ENCODE peak calls at places on chromosomes 13 and 19, in five cellular contexts. One of them, this sample, is unnamed.

GRCh38 chr13:34721631-34722144 is 220.4 kb upstream of the NBEA start:
- DNase-seq in stomach: no peak
- DNase-seq in small intestine: no peak
- DNase-seq in tibial nerve: no peak
- DNase-seq in PC-3: peak; percentile 49
- DNase-seq in this sample: no peak

GRCh38 chr19:39408392-39409206 is 2.0 kb downstream of the ZFP36 start:
- DNase-seq in stomach: no peak
- DNase-seq in small intestine: peak; percentile 66
- DNase-seq in tibial nerve: no peak
- DNase-seq in PC-3: peak; percentile 58
- DNase-seq in this sample: no peak

GRCh38 chr19:46431824-46432223 is 3.1 kb upstream of the PNMA8C start:
- DNase-seq in stomach: no peak
- DNase-seq in small intestine: no peak
- DNase-seq in tibial nerve: no peak
- DNase-seq in PC-3: no peak
- DNase-seq in this sample: no peak

GRCh38 chr19:55447421-55448174 is 4.5 kb upstream of the SHISA7 start:
- DNase-seq in stomach: no peak
- DNase-seq in small intestine: no peak
- DNase-seq in tibial nerve: no peak
- DNase-seq in PC-3: peak; percentile 57
- DNase-seq in this sample: no peak

GRCh38 chr19:9721861-9722260 is 46.7 kb downstream of the ZNF846 start:
- DNase-seq in stomach: no peak
- DNase-seq in small intestine: no peak
- DNase-seq in tibial nerve: no peak
- DNase-seq in PC-3: no peak
- DNase-seq in this sample: no peak

GRCh38 chr13:98143157-98143553 is 261 bp downstream of the FARP1 start:
- DNase-seq in stomach: no peak
- DNase-seq in small intestine: no peak
- DNase-seq in tibial nerve: no peak
- DNase-seq in PC-3: no peak
- DNase-seq in this sample: peak; percentile 87

GRCh38 chr19:39759457-39760184 is 19.0 kb upstream of the LEUTX start:
- DNase-seq in stomach: no peak
- DNase-seq in small intestine: no peak
- DNase-seq in tibial nerve: no peak
- DNase-seq in PC-3: no peak
- DNase-seq in this sample: no peak

GRCh38 chr19:54875506-54875905 is 1.5 kb downstream of the FCAR start:
- DNase-seq in stomach: no peak
- DNase-seq in small intestine: no peak
- DNase-seq in tibial nerve: no peak
- DNase-seq in PC-3: no peak
- DNase-seq in this sample: no peak

GRCh38 chr19:29211562-29212416 is 1.2 kb downstream of the UQCRFS1 start:
- DNase-seq in stomach: no peak
- DNase-seq in small intestine: peak; percentile 29
- DNase-seq in tibial nerve: no peak
- DNase-seq in PC-3: peak; percentile 4
- DNase-seq in this sample: no peak

GRCh38 chr19:44661904-44662303 is 9.4 kb upstream of the CEACAM19 start:
- DNase-seq in stomach: no peak
- DNase-seq in small intestine: no peak
- DNase-seq in tibial nerve: no peak
- DNase-seq in PC-3: no peak
- DNase-seq in this sample: no peak

GRCh38 chr19:37594982-37595382 is 306 bp downstream of the ZNF540 start:
- DNase-seq in stomach: peak; percentile 62
- DNase-seq in small intestine: peak; percentile 72
- DNase-seq in tibial nerve: peak; percentile 47
- DNase-seq in PC-3: no peak
- DNase-seq in this sample: peak; percentile 89

GRCh38 chr13:38730332-38730731 is 43.5 kb downstream of the FREM2 start:
- DNase-seq in stomach: no peak
- DNase-seq in small intestine: no peak
- DNase-seq in tibial nerve: no peak
- DNase-seq in PC-3: no peak
- DNase-seq in this sample: no peak

GRCh38 chr13:23825179-23825578 is 64.0 kb downstream of the MIPEP start:
- DNase-seq in stomach: no peak
- DNase-seq in small intestine: no peak
- DNase-seq in tibial nerve: no peak
- DNase-seq in PC-3: no peak
- DNase-seq in this sample: no peak

GRCh38 chr19:1746401-1747284 is 6.7 kb upstream of the ONECUT3 start:
- DNase-seq in stomach: peak; percentile 29
- DNase-seq in small intestine: peak; percentile 9
- DNase-seq in tibial nerve: no peak
- DNase-seq in PC-3: peak; percentile 68
- DNase-seq in this sample: no peak

GRCh38 chr19:35882074-35882832 is 13.9 kb downstream of the APLP1 start:
- DNase-seq in stomach: no peak
- DNase-seq in small intestine: peak; percentile 74
- DNase-seq in tibial nerve: no peak
- DNase-seq in PC-3: peak; percentile 71
- DNase-seq in this sample: no peak

GRCh38 chr19:16516381-16516780 is 20.2 kb downstream of the C19orf44 start:
- DNase-seq in stomach: no peak
- DNase-seq in small intestine: peak; percentile 53
- DNase-seq in tibial nerve: no peak
- DNase-seq in PC-3: no peak
- DNase-seq in this sample: no peak

GRCh38 chr13:94481966-94482365 is 2.5 kb upstream of the DCT start:
- DNase-seq in stomach: no peak
- DNase-seq in small intestine: peak; percentile 3
- DNase-seq in tibial nerve: no peak
- DNase-seq in PC-3: peak; percentile 13
- DNase-seq in this sample: no peak

GRCh38 chr19:41626278-41626677 is 596 bp downstream of the CEACAM4 start:
- DNase-seq in stomach: no peak
- DNase-seq in small intestine: no peak
- DNase-seq in tibial nerve: no peak
- DNase-seq in PC-3: no peak
- DNase-seq in this sample: no peak

GRCh38 chr13:40672310-40673060 is 6.0 kb upstream of the FOXO1 start:
- DNase-seq in stomach: no peak
- DNase-seq in small intestine: peak; percentile 49
- DNase-seq in tibial nerve: no peak
- DNase-seq in PC-3: peak; percentile 88
- DNase-seq in this sample: no peak

GRCh38 chr19:2051771-2052704 is 994 bp upstream of the MKNK2 start:
- DNase-seq in stomach: peak; percentile 77
- DNase-seq in small intestine: peak; percentile 56
- DNase-seq in tibial nerve: no peak
- DNase-seq in PC-3: no peak
- DNase-seq in this sample: no peak

GRCh38 chr19:38551450-38551813 is 66.3 kb downstream of the MAP4K1 start:
- DNase-seq in stomach: no peak
- DNase-seq in small intestine: no peak
- DNase-seq in tibial nerve: no peak
- DNase-seq in PC-3: no peak
- DNase-seq in this sample: no peak

GRCh38 chr19:4575267-4575793 is 15.8 kb upstream of the SEMA6B start:
- DNase-seq in stomach: no peak
- DNase-seq in small intestine: no peak
- DNase-seq in tibial nerve: no peak
- DNase-seq in PC-3: peak; percentile 90
- DNase-seq in this sample: peak; percentile 88

GRCh38 chr13:50468849-50469669 is 374.4 kb downstream of the DLEU7 start:
- DNase-seq in stomach: no peak
- DNase-seq in small intestine: no peak
- DNase-seq in tibial nerve: no peak
- DNase-seq in PC-3: no peak
- DNase-seq in this sample: no peak

GRCh38 chr13:105937451-105937850 is 598.0 kb downstream of the EFNB2 start:
- DNase-seq in stomach: no peak
- DNase-seq in small intestine: no peak
- DNase-seq in tibial nerve: no peak
- DNase-seq in PC-3: peak; percentile 13
- DNase-seq in this sample: no peak

GRCh38 chr13:77800219-77800618 is 102.7 kb downstream of the SLAIN1 start:
- DNase-seq in stomach: no peak
- DNase-seq in small intestine: no peak
- DNase-seq in tibial nerve: no peak
- DNase-seq in PC-3: no peak
- DNase-seq in this sample: no peak

GRCh38 chr13:109964164-109964563 is 177.8 kb upstream of the IRS2 start:
- DNase-seq in stomach: no peak
- DNase-seq in small intestine: no peak
- DNase-seq in tibial nerve: no peak
- DNase-seq in PC-3: no peak
- DNase-seq in this sample: no peak

GRCh38 chr19:43560687-43561086 is 14.6 kb downstream of the XRCC1 start:
- DNase-seq in stomach: no peak
- DNase-seq in small intestine: no peak
- DNase-seq in tibial nerve: no peak
- DNase-seq in PC-3: no peak
- DNase-seq in this sample: no peak

GRCh38 chr19:43563816-43564215 is 11.5 kb downstream of the XRCC1 start:
- DNase-seq in stomach: no peak
- DNase-seq in small intestine: no peak
- DNase-seq in tibial nerve: no peak
- DNase-seq in PC-3: no peak
- DNase-seq in this sample: no peak

GRCh38 chr19:43562211-43562697 is 13.1 kb downstream of the XRCC1 start:
- DNase-seq in stomach: no peak
- DNase-seq in small intestine: no peak
- DNase-seq in tibial nerve: no peak
- DNase-seq in PC-3: no peak
- DNase-seq in this sample: no peak

GRCh38 chr19:43562698-43563241 is 12.6 kb downstream of the XRCC1 start:
- DNase-seq in stomach: peak; percentile 65
- DNase-seq in small intestine: peak; percentile 61
- DNase-seq in tibial nerve: peak; percentile 38
- DNase-seq in PC-3: peak; percentile 71
- DNase-seq in this sample: peak; percentile 95

DNA sequence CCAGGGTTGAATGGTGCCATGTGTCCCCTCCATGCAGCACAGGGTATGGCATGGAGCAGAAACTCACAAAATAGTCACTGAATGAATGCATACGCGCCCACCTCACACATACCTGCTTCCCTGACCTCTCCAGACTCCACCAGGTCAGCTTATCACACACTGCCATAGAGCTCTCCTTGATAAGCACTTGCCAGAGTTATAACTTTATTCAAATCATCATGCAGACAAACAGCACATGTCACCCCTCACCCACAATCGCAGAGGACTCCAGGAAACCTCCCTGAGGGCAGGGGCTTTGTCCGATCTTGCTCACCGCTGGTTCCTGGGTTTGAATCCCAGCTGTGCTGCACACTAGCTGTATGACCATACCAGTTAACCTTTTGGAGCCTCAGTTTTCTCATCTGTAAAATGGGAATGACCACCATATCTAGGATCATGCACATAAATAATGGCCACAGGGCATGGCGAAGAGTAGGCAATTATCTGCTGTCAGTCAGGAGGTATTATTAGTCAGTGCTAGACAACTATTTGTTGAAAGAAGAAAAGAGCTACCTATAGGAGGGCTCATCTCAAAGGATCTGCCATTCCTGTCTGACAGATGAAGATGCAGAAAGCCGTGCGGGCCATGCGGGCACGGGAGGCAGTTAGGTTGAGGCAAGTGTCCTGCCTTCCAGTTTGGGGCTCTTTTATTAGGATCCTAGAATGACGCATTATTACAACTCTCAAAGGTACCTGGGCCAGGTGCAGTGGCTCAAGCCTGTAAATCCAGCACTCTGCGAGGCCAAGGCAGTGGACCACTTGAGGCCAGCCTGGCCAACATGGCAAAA is 14.0 kb downstream of the XRCC1 start:
- DNase-seq in stomach: no peak
- DNase-seq in small intestine: no peak
- DNase-seq in tibial nerve: no peak
- DNase-seq in PC-3: no peak
- DNase-seq in this sample: no peak
- H3K4me1 ChIP-seq in stomach: peaks cover 4% of the 10 kb centered on the region
- H3K4me1 ChIP-seq in small intestine: no peaks in the 10 kb centered on the region
- H3K4me1 ChIP-seq in tibial nerve: no peaks in the 10 kb centered on the region
- H3K4me1 ChIP-seq in PC-3: peaks cover 11% of the 10 kb centered on the region
- H3K4me1 ChIP-seq in this sample: no peaks in the 10 kb centered on the region

DNA sequence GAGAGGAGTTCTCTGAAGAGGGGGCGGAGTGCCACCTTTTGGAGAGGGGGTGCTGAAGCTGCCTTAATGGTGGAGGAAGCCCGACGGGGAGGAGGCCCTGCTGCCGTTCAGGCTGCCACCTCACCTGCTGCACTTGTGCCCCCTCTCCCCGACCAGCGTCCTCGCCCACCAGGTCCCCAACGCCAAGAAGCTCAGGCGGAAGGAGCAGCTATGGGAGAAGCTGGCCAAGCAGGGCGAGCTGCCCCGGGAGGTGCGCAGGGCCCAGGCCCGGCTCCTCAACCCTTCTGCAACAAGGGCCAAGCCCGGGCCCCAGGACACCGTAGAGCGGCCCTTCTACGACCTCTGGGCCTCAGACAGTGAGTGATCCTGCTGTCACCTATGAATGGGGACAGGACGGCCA is 5.4 kb downstream of the NOP53 start:
- DNase-seq in stomach: no peak
- DNase-seq in small intestine: no peak
- DNase-seq in tibial nerve: no peak
- DNase-seq in PC-3: no peak
- DNase-seq in this sample: no peak
- H3K4me1 ChIP-seq in stomach: peaks cover 14% of the 10 kb centered on the region
- H3K4me1 ChIP-seq in small intestine: no peaks in the 10 kb centered on the region
- H3K4me1 ChIP-seq in tibial nerve: no peaks in the 10 kb centered on the region
- H3K4me1 ChIP-seq in PC-3: peaks cover 8% of the 10 kb centered on the region
- H3K4me1 ChIP-seq in this sample: no peaks in the 10 kb centered on the region

GRCh38 chr19:18500820-18501219 is 21.1 kb downstream of the ELL start:
- DNase-seq in stomach: peak; percentile 93
- DNase-seq in small intestine: no peak
- DNase-seq in tibial nerve: no peak
- DNase-seq in PC-3: no peak
- DNase-seq in this sample: peak; percentile 94
- H3K4me1 ChIP-seq in stomach: peaks cover 83% of the 10 kb centered on the region
- H3K4me1 ChIP-seq in small intestine: peaks cover 24% of the 10 kb centered on the region
- H3K4me1 ChIP-seq in tibial nerve: no peaks in the 10 kb centered on the region
- H3K4me1 ChIP-seq in PC-3: peaks cover 28% of the 10 kb centered on the region
- H3K4me1 ChIP-seq in this sample: peaks cover 2% of the 10 kb centered on the region

GRCh38 chr19:5969476-5969875 is 8.5 kb downstream of the RANBP3 start:
- DNase-seq in stomach: no peak
- DNase-seq in small intestine: no peak
- DNase-seq in tibial nerve: no peak
- DNase-seq in PC-3: no peak
- DNase-seq in this sample: no peak

GRCh38 chr19:5973867-5974635 is 3.9 kb downstream of the RANBP3 start:
- DNase-seq in stomach: no peak
- DNase-seq in small intestine: no peak
- DNase-seq in tibial nerve: no peak
- DNase-seq in PC-3: no peak
- DNase-seq in this sample: no peak

GRCh38 chr19:5973376-5973775 is 4.6 kb downstream of the RANBP3 start:
- DNase-seq in stomach: no peak
- DNase-seq in small intestine: no peak
- DNase-seq in tibial nerve: no peak
- DNase-seq in PC-3: no peak
- DNase-seq in this sample: peak; percentile 29

GRCh38 chr19:5972355-5972731 is 5.6 kb downstream of the RANBP3 start:
- DNase-seq in stomach: no peak
- DNase-seq in small intestine: no peak
- DNase-seq in tibial nerve: no peak
- DNase-seq in PC-3: no peak
- DNase-seq in this sample: no peak

GRCh38 chr19:5971714-5972354 is 6.1 kb downstream of the RANBP3 start:
- DNase-seq in stomach: no peak
- DNase-seq in small intestine: no peak
- DNase-seq in tibial nerve: no peak
- DNase-seq in PC-3: no peak
- DNase-seq in this sample: no peak
- H3K4me1 ChIP-seq in stomach: peaks cover 62% of the 10 kb centered on the region
- H3K4me1 ChIP-seq in small intestine: peaks cover 17% of the 10 kb centered on the region
- H3K4me1 ChIP-seq in tibial nerve: peaks cover 5% of the 10 kb centered on the region
- H3K4me1 ChIP-seq in PC-3: peaks cover 25% of the 10 kb centered on the region
- H3K4me1 ChIP-seq in this sample: no peaks in the 10 kb centered on the region